ENCODE peak calls at places on chromosomes 3 and 15, in ten cellular contexts. H is ELR; D is mammary epithelial cell; Q is EH; K is fibroblast of mammary gland; E is hepatic stellate cell; J is RWPE1; O is activated naive CD4-positive, alpha-beta T cell treated with Interleukin-2 at 50 U/mL for 16 hours; X is NCI-H2107; S is T-helper 2 cell. W is an unnamed sample.

GRCh38 chr15:70142322-70143191 is 44.8 kb upstream of the TLE3 start:
- DNase-seq in H (peak; percentile 28), D (no peak), Q (peak; percentile 56), K (peak; percentile 86), E (no peak), J (no peak), O (peak; percentile 39), X (no peak), S (no peak), W (no peak)

GRCh38 chr15:90231028-90232017 is 2.4 kb downstream of the CIB1 start:
- DNase-seq in H (no peak), D (no peak), Q (no peak), K (no peak), E (no peak), J (no peak), O (peak; percentile 72), X (no peak), S (peak; percentile 78), W (no peak)

GRCh38 chr15:101372149-101372577 is 77.1 kb upstream of the SNRPA1 start:
- DNase-seq in H (peak; percentile 32), D (no peak), Q (peak; percentile 36), K (peak; percentile 67), E (peak; percentile 35), J (no peak), O (no peak), X (no peak), S (no peak), W (no peak)

GRCh38 chr3:33052671-33053070 is 44.3 kb downstream of the GLB1 start:
- DNase-seq in H (no peak), D (no peak), Q (no peak), K (no peak), E (no peak), J (no peak), O (no peak), X (no peak), S (no peak), W (no peak)

GRCh38 chr3:7487763-7488162 is 626.8 kb downstream of the GRM7 start:
- DNase-seq in H (no peak), D (peak; percentile 8), Q (no peak), K (no peak), E (no peak), J (no peak), O (no peak), X (no peak), S (no peak), W (peak; percentile 4)

GRCh38 chr15:58546635-58547627 is 115.1 kb downstream of the LIPC start:
- DNase-seq in H (peak; percentile 95), D (peak; percentile 73), Q (peak; percentile 96), K (peak; percentile 92), E (peak; percentile 74), J (peak; percentile 73), O (no peak), X (no peak), S (no peak), W (no peak)

GRCh38 chr3:196108075-196108743 is 26.3 kb upstream of the TFRC start:
- DNase-seq in H (no peak), D (no peak), Q (no peak), K (no peak), E (no peak), J (peak; percentile 68), O (no peak), X (peak; percentile 86), S (no peak), W (no peak)

GRCh38 chr3:126398423-126399347 is 4.0 kb downstream of the CFAP100 start:
- DNase-seq in H (no peak), D (no peak), Q (no peak), K (no peak), E (no peak), J (no peak), O (no peak), X (no peak), S (no peak), W (no peak)

GRCh38 chr15:58302832-58303231 is 129.0 kb upstream of the LIPC start:
- DNase-seq in H (no peak), D (no peak), Q (no peak), K (no peak), E (no peak), J (no peak), O (no peak), X (no peak), S (no peak), W (no peak)

W was measured in NCI-H82.